ENCODE peak calls at places on chromosomes 7 and 10, in eight cellular contexts. One of them, this sample, is unnamed.

GRCh38 chr7:108257954-108258353 is 127.8 kb upstream of the LAMB4 start:
- DNase-seq in right lobe of liver: no peak
- DNase-seq in tibial artery: no peak
- DNase-seq in coronary artery: no peak
- DNase-seq in neural progenitor cell: no peak
- DNase-seq in transverse colon: no peak
- DNase-seq in neural crest cell: no peak
- DNase-seq in left lung: no peak
- DNase-seq in this sample: no peak

GRCh38 chr10:24721254-24722106 is 2.2 kb downstream of the ARHGAP21 start:
- DNase-seq in right lobe of liver: no peak
- DNase-seq in tibial artery: peak
- DNase-seq in coronary artery: peak
- DNase-seq in neural progenitor cell: peak
- DNase-seq in transverse colon: peak
- DNase-seq in neural crest cell: peak
- DNase-seq in left lung: peak
- DNase-seq in this sample: no peak

GRCh38 chr10:62153191-62153590 is 115.5 kb downstream of the RTKN2 start:
- DNase-seq in right lobe of liver: no peak
- DNase-seq in tibial artery: no peak
- DNase-seq in coronary artery: no peak
- DNase-seq in neural progenitor cell: no peak
- DNase-seq in transverse colon: no peak
- DNase-seq in neural crest cell: no peak
- DNase-seq in left lung: no peak
- DNase-seq in this sample: no peak

GRCh38 chr10:120423350-120424197 is 33.5 kb upstream of the PLPP4 start:
- DNase-seq in right lobe of liver: no peak
- DNase-seq in tibial artery: no peak
- DNase-seq in coronary artery: no peak
- DNase-seq in neural progenitor cell: peak
- DNase-seq in transverse colon: peak
- DNase-seq in neural crest cell: peak
- DNase-seq in left lung: no peak
- DNase-seq in this sample: no peak

GRCh38 chr10:79239930-79240713 is 107.1 kb upstream of the PPIF start:
- DNase-seq in right lobe of liver: no peak
- DNase-seq in tibial artery: no peak
- DNase-seq in coronary artery: no peak
- DNase-seq in neural progenitor cell: peak
- DNase-seq in transverse colon: no peak
- DNase-seq in neural crest cell: peak
- DNase-seq in left lung: no peak
- DNase-seq in this sample: no peak

GRCh38 chr7:107190090-107190489 is 21.3 kb downstream of the HBP1 start:
- DNase-seq in right lobe of liver: no peak
- DNase-seq in tibial artery: no peak
- DNase-seq in coronary artery: no peak
- DNase-seq in neural progenitor cell: no peak
- DNase-seq in transverse colon: no peak
- DNase-seq in neural crest cell: no peak
- DNase-seq in left lung: no peak
- DNase-seq in this sample: no peak

GRCh38 chr10:77604063-77604462 is 33.5 kb downstream of the KCNMA1 start:
- DNase-seq in right lobe of liver: no peak
- DNase-seq in tibial artery: no peak
- DNase-seq in coronary artery: no peak
- DNase-seq in neural progenitor cell: no peak
- DNase-seq in transverse colon: no peak
- DNase-seq in neural crest cell: no peak
- DNase-seq in left lung: no peak
- DNase-seq in this sample: no peak

GRCh38 chr7:141202540-141202939 is 128.7 kb downstream of the TMEM178B start:
- DNase-seq in right lobe of liver: no peak
- DNase-seq in tibial artery: no peak
- DNase-seq in coronary artery: no peak
- DNase-seq in neural progenitor cell: peak
- DNase-seq in transverse colon: no peak
- DNase-seq in neural crest cell: no peak
- DNase-seq in left lung: no peak
- DNase-seq in this sample: no peak

GRCh38 chr7:120981117-120981516 is 7.4 kb upstream of the CPED1 start:
- DNase-seq in right lobe of liver: no peak
- DNase-seq in tibial artery: no peak
- DNase-seq in coronary artery: no peak
- DNase-seq in neural progenitor cell: no peak
- DNase-seq in transverse colon: no peak
- DNase-seq in neural crest cell: no peak
- DNase-seq in left lung: no peak
- DNase-seq in this sample: no peak

GRCh38 chr7:120984406-120984805 is 4.1 kb upstream of the CPED1 start:
- DNase-seq in right lobe of liver: no peak
- DNase-seq in tibial artery: no peak
- DNase-seq in coronary artery: no peak
- DNase-seq in neural progenitor cell: no peak
- DNase-seq in transverse colon: no peak
- DNase-seq in neural crest cell: no peak
- DNase-seq in left lung: no peak
- DNase-seq in this sample: no peak

GRCh38 chr7:120985130-120985758 is 3.3 kb upstream of the CPED1 start:
- DNase-seq in right lobe of liver: no peak
- DNase-seq in tibial artery: no peak
- DNase-seq in coronary artery: no peak
- DNase-seq in neural progenitor cell: no peak
- DNase-seq in transverse colon: no peak
- DNase-seq in neural crest cell: no peak
- DNase-seq in left lung: no peak
- DNase-seq in this sample: no peak

GRCh38 chr7:120979765-120980499 is 8.6 kb upstream of the CPED1 start:
- DNase-seq in right lobe of liver: no peak
- DNase-seq in tibial artery: no peak
- DNase-seq in coronary artery: no peak
- DNase-seq in neural progenitor cell: peak
- DNase-seq in transverse colon: no peak
- DNase-seq in neural crest cell: no peak
- DNase-seq in left lung: no peak
- DNase-seq in this sample: no peak

GRCh38 chr7:120981888-120982615 is 6.5 kb upstream of the CPED1 start:
- DNase-seq in right lobe of liver: no peak
- DNase-seq in tibial artery: no peak
- DNase-seq in coronary artery: no peak
- DNase-seq in neural progenitor cell: no peak
- DNase-seq in transverse colon: no peak
- DNase-seq in neural crest cell: no peak
- DNase-seq in left lung: no peak
- DNase-seq in this sample: no peak
- TF ChIP-seq CTCF in right lobe of liver: no peak
- TF ChIP-seq CTCF in tibial artery: no peak
- TF ChIP-seq CTCF in coronary artery: no peak
- TF ChIP-seq CTCF in neural progenitor cell: no peak
- TF ChIP-seq CTCF in transverse colon: no peak
- TF ChIP-seq CTCF in neural crest cell: no peak
- TF ChIP-seq CTCF in left lung: no peak
- TF ChIP-seq CTCF in this sample: no peak

DNA sequence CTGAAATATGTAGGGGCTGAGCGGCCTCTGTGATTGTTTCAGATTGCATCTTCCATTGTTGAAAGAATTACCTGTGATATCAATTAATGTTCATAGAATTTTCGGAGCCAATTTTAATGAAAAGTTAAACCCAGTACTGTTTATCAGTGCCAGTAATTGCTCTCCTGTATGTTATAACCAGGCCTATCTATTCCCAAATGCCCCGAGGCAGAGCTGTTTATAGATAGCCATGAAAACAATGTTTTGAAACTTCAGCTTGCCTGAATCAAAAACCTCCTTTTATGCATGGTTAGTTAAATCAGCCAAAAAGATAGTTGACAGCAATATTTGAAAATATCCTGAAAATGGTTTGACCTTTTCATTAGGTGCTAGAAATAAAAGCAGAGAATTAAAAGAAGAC is 50.1 kb upstream of the HDAC9 start:
- DNase-seq in right lobe of liver: no peak
- DNase-seq in tibial artery: no peak
- DNase-seq in coronary artery: no peak
- DNase-seq in neural progenitor cell: no peak
- DNase-seq in transverse colon: no peak
- DNase-seq in neural crest cell: no peak
- DNase-seq in left lung: no peak
- DNase-seq in this sample: no peak
- TF ChIP-seq CTCF in right lobe of liver: no peak
- TF ChIP-seq CTCF in tibial artery: no peak
- TF ChIP-seq CTCF in coronary artery: no peak
- TF ChIP-seq CTCF in neural progenitor cell: no peak
- TF ChIP-seq CTCF in transverse colon: no peak
- TF ChIP-seq CTCF in neural crest cell: no peak
- TF ChIP-seq CTCF in left lung: no peak
- TF ChIP-seq CTCF in this sample: no peak

DNA sequence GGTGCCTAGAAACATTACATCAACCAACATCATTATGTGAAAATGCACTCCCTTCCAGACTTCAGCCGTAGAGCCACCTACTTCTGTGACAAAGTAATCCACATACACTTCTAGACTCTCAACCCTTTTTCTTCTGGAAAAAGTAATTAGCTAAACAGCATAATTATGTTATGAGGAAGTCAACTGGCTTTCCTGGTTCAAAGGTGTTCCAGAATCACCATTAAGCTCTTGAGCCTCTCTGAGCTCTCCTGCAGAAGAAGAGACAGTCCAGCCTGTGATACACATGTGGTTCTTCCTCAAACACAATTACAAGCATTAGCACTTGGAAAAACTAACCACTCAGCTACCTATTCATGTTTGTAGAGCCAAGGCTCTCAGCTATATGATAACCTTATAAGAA is 52.5 kb downstream of the TNS3 start:
- DNase-seq in right lobe of liver: no peak
- DNase-seq in tibial artery: no peak
- DNase-seq in coronary artery: no peak
- DNase-seq in neural progenitor cell: no peak
- DNase-seq in transverse colon: no peak
- DNase-seq in neural crest cell: no peak
- DNase-seq in left lung: no peak
- DNase-seq in this sample: no peak
- TF ChIP-seq CTCF in right lobe of liver: no peak
- TF ChIP-seq CTCF in tibial artery: no peak
- TF ChIP-seq CTCF in coronary artery: no peak
- TF ChIP-seq CTCF in neural progenitor cell: no peak
- TF ChIP-seq CTCF in transverse colon: no peak
- TF ChIP-seq CTCF in neural crest cell: no peak
- TF ChIP-seq CTCF in left lung: no peak
- TF ChIP-seq CTCF in this sample: no peak

DNA sequence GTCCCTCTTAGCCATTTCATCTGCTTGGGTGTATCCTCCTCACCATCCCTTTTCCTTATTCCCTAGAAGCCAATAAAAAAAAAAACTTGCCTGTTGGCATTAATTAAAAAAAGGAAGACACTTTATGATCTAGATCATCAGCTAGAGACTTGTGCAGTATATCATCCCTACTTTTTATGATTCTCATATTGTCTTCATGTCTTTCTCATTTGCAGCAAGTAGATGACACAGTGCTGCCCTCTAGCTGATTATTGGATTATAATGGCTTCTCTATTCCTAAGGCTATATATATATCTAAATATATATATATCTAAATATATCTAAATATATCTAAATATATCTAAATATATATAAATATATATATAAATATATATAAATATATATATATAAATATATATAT is 272.4 kb upstream of the LRGUK start:
- DNase-seq in right lobe of liver: no peak
- DNase-seq in tibial artery: no peak
- DNase-seq in coronary artery: no peak
- DNase-seq in neural progenitor cell: peak
- DNase-seq in transverse colon: no peak
- DNase-seq in neural crest cell: no peak
- DNase-seq in left lung: no peak
- DNase-seq in this sample: no peak
- TF ChIP-seq CTCF in right lobe of liver: peak
- TF ChIP-seq CTCF in tibial artery: no peak
- TF ChIP-seq CTCF in coronary artery: no peak
- TF ChIP-seq CTCF in neural progenitor cell: peak
- TF ChIP-seq CTCF in transverse colon: no peak
- TF ChIP-seq CTCF in neural crest cell: peak
- TF ChIP-seq CTCF in left lung: no peak
- TF ChIP-seq CTCF in this sample: no peak

DNA sequence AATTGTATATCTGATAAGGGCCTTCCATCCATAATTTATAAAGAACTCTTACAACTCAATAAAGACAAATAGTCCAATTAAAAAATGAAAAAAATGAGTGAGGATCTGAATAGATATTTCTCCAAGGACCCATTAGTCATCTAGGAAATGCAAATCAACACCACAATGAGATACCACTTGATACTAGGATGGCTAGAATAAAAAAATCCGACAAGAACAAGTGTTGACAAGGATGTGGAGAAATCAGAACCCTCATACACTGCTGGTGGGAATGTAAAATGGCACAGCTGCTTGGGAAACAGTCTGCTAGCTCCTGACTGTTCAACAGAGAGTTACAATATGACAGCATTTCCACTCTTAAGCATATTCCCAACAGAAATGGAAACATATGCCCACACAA is 24.6 kb downstream of the ALOX5 start:
- DNase-seq in right lobe of liver: no peak
- DNase-seq in tibial artery: no peak
- DNase-seq in coronary artery: no peak
- DNase-seq in neural progenitor cell: no peak
- DNase-seq in transverse colon: no peak
- DNase-seq in neural crest cell: no peak
- DNase-seq in left lung: no peak
- DNase-seq in this sample: no peak
- TF ChIP-seq CTCF in right lobe of liver: no peak
- TF ChIP-seq CTCF in tibial artery: no peak
- TF ChIP-seq CTCF in coronary artery: no peak
- TF ChIP-seq CTCF in neural progenitor cell: no peak
- TF ChIP-seq CTCF in transverse colon: no peak
- TF ChIP-seq CTCF in neural crest cell: no peak
- TF ChIP-seq CTCF in left lung: no peak
- TF ChIP-seq CTCF in this sample: no peak

DNA sequence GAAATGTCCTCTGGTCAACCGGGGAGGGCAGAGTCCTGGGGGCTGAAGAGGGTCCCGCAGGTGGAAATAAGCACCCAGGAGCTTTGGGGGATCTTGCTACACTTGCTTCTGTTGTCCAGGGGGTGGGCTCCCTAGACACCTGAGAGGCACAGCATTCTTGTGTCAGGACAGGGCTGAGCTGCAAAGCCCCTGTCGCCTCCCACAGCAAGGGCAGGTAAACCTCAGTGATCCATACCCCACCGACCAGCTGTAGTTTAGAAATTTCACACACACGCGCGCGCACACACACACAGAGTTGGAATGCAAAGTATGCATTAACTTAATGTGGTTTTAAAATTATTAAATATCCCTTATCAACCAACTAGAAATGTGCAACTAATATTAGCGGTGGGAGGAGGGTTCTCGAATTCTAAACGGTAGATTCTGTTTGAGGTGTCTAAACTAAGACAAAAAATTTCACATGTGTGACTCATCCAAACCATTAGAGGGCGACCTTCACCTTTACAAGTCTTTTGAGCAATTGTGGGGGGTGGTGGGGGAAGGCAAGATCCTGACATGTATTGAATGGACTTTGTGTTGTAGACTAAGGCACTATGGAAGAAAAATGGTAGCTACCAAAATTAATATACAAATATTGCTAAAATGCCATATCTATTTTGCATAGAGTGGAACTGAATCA is 34.3 kb upstream of the PTF1A start:
- DNase-seq in right lobe of liver: no peak
- DNase-seq in tibial artery: no peak
- DNase-seq in coronary artery: no peak
- DNase-seq in neural progenitor cell: peak
- DNase-seq in transverse colon: no peak
- DNase-seq in neural crest cell: no peak
- DNase-seq in left lung: no peak
- DNase-seq in this sample: no peak
- TF ChIP-seq CTCF in right lobe of liver: no peak
- TF ChIP-seq CTCF in tibial artery: no peak
- TF ChIP-seq CTCF in coronary artery: no peak
- TF ChIP-seq CTCF in neural progenitor cell: no peak
- TF ChIP-seq CTCF in transverse colon: no peak
- TF ChIP-seq CTCF in neural crest cell: no peak
- TF ChIP-seq CTCF in left lung: no peak
- TF ChIP-seq CTCF in this sample: no peak

This sample was measured in omental fat pad.